ENCODE peak calls at places on chromosome 22, in four cellular contexts. K, W, Q and Z are unnamed samples.

GRCh38 chr22:48724899-48725298 is 1102.8 kb downstream of the BRD1 start:
- DNase-seq in Q (no peak), K (no peak), W (no peak), Z (no peak)

GRCh38 chr22:49155039-49155808 is 672.4 kb downstream of the BRD1 start:
- DNase-seq in K (no peak), W (no peak), Q (no peak), Z (no peak)

GRCh38 chr22:22377335-22377734 is 131.2 kb downstream of the ZNF280B start:
- DNase-seq in K (no peak), Q (no peak), W (peak; percentile 21), Z (no peak)

GRCh38 chr22:38040953-38041759 is 16.0 kb upstream of the PICK1 start:
- DNase-seq in W (no peak), K (peak; percentile 35), Q (no peak), Z (no peak)

GRCh38 chr22:32830473-32830872 is 29.0 kb downstream of the TIMP3 start:
- DNase-seq in K (no peak), Q (no peak), W (no peak), Z (peak; percentile 58)

GRCh38 chr22:16783930-16784354 is 41.3 kb downstream of the XKR3 start:
- DNase-seq in Q (no peak), K (no peak), W (peak; percentile 70), Z (no peak)

GRCh38 chr22:38272373-38273134 is at the start of gene TMEM184B:
- DNase-seq in K (peak; percentile 58), W (peak; percentile 91), Q (no peak), Z (peak; percentile 75)

GRCh38 chr22:33597274-33597985 is 322.8 kb downstream of the LARGE1 start:
- DNase-seq in K (no peak), Q (no peak), W (no peak), Z (no peak)

GRCh38 chr22:40605676-40606250 is 30.8 kb downstream of the MRTFA start:
- DNase-seq in Q (no peak), W (no peak), K (peak; percentile 42), Z (no peak)

GRCh38 chr22:18023509-18024275 is 669 bp downstream of the MICAL3 start:
- DNase-seq in Q (no peak), W (peak; percentile 42), K (peak; percentile 85), Z (peak; percentile 69)

GRCh38 chr22:37018815-37019308 is 385 bp downstream of the TST start:
- DNase-seq in K (peak; percentile 55), Q (no peak), W (no peak), Z (peak; percentile 44)

GRCh38 chr22:48886604-48887393 is 940.9 kb downstream of the BRD1 start:
- DNase-seq in K (no peak), Q (no peak), W (no peak), Z (no peak)

GRCh38 chr22:20764053-20764720 is 9.7 kb upstream of the SERPIND1 start:
- DNase-seq in K (no peak), Q (no peak), W (no peak), Z (no peak)

GRCh38 chr22:25351631-25352293 is 132.3 kb downstream of the CRYBB2 start:
- DNase-seq in W (no peak), K (no peak), Q (no peak), Z (no peak)

GRCh38 chr22:38135133-38135706 is 24.7 kb upstream of the BAIAP2L2 start:
- DNase-seq in Q (no peak), K (peak; percentile 90), W (no peak), Z (peak; percentile 54)

GRCh38 chr22:22798716-22799115 is 88.9 kb upstream of the IGLL5 start:
- DNase-seq in K (no peak), Q (no peak), W (no peak), Z (no peak)

GRCh38 chr22:27393371-27393770 is 408.2 kb downstream of the MN1 start:
- DNase-seq in K (no peak), W (no peak), Q (no peak), Z (no peak)

GRCh38 chr22:50129121-50129734 is 39.4 kb downstream of the MOV10L1 start:
- DNase-seq in Q (no peak), K (peak; percentile 68), W (no peak), Z (no peak)

GRCh38 chr22:21632237-21632895 is at the start of gene CCDC116:
- DNase-seq in Q (no peak), W (peak; percentile 100), K (no peak), Z (no peak)

GRCh38 chr22:22203048-22203971 is 41.3 kb upstream of the VPREB1 start:
- DNase-seq in K (no peak), Q (no peak), W (peak; percentile 48), Z (no peak)

GRCh38 chr22:46823248-46823647 is 60.8 kb downstream of the TBC1D22A start:
- DNase-seq in K (no peak), W (no peak), Q (no peak), Z (no peak)

GRCh38 chr22:46823654-46824053 is 61.2 kb downstream of the TBC1D22A start:
- DNase-seq in Q (no peak), W (no peak), K (no peak), Z (no peak)

GRCh38 chr22:46826438-46826837 is 64.0 kb downstream of the TBC1D22A start:
- DNase-seq in Q (no peak), W (no peak), K (no peak), Z (no peak)

GRCh38 chr22:46824348-46824909 is 62.0 kb downstream of the TBC1D22A start:
- DNase-seq in W (no peak), Q (no peak), K (no peak), Z (no peak)

GRCh38 chr22:46825145-46825544 is 62.7 kb downstream of the TBC1D22A start:
- DNase-seq in Q (no peak), K (no peak), W (no peak), Z (no peak)
- H3K4me3 ChIP-seq in Q (no peak overlapping the region), K (no peak overlapping the region), W (no peak overlapping the region), Z (no peak overlapping the region)

GRCh38 chr22:45319319-45319675 is 9.6 kb downstream of the FAM118A start:
- DNase-seq in W (no peak), Q (no peak), K (peak; percentile 77), Z (peak; percentile 29)
- TF ChIP-seq FOS in W (no peak), Q (no peak), K (no peak), Z (no peak)

GRCh38 chr22:45211435-45211834 is 29.3 kb downstream of the KIAA0930 start:
- DNase-seq in W (no peak), Q (no peak), K (no peak), Z (no peak)
- H3K4me3 ChIP-seq in W (no peak overlapping the region), Q (no peak overlapping the region), K (no peak overlapping the region), Z (no peak overlapping the region)

GRCh38 chr22:26362471-26362870 is 66.6 kb upstream of the ASPHD2 start:
- DNase-seq in Q (no peak), W (no peak), K (peak; percentile 6), Z (no peak)
- TF ChIP-seq FOS in Q (no peak), W (no peak), K (no peak), Z (no peak)

DNA sequence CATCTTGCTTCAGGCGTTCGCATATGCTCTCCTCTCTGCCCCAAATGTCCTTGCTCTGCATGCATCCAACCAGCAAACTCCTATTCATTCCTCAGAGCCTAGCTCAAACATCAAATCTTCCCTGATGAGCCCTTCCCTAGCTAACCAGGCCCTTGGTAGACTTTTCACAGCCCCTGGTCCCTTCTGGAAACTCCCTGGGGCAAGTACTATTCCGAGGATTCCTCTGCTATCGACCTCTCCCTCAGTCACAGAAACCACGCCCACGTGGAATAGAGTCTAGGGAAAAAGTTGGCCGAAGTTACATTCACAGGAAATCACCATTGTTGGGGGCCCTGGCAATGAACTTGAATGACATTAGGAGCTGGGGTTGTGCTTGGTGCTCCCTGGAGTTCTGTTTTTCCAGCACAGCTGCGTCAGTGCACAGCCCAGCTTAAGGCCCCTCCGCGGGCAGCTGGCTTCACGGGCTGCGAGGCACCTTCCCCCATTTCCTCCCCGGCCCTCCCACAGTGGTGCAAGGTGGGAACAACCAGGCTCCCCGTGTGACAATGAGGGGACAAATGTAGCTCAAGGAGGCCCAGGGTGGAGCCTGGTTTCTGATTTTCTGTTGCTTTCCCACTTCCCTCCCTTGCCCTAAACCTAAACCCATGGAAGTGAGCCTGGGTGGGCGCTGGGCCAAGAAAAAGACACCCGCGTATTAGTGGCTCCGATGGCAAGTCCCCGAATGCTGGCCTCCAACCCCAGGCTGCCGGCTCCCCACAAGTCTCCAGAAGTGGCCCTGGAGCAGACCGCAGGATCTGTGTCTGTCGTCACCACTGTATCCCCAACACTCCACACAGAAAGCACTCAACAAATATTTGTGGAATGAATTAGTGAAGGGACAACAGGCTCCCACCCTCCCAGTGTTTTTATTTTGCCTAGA is 4.3 kb upstream of the ATP5MGL start:
- DNase-seq in Q (no peak), W (no peak), K (no peak), Z (peak; percentile 75)
- H3K4me3 ChIP-seq in Q (peak overlapping the region; percentile 100), W (no peak overlapping the region), K (no peak overlapping the region), Z (no peak overlapping the region)

GRCh38 chr22:23893957-23894709 is at the start of gene MIF:
- DNase-seq in W (peak; percentile 94), K (peak; percentile 91), Q (peak; percentile 82), Z (peak; percentile 96)
- TF ChIP-seq FOS in W (no peak), K (no peak), Q (no peak), Z (no peak)

DNA sequence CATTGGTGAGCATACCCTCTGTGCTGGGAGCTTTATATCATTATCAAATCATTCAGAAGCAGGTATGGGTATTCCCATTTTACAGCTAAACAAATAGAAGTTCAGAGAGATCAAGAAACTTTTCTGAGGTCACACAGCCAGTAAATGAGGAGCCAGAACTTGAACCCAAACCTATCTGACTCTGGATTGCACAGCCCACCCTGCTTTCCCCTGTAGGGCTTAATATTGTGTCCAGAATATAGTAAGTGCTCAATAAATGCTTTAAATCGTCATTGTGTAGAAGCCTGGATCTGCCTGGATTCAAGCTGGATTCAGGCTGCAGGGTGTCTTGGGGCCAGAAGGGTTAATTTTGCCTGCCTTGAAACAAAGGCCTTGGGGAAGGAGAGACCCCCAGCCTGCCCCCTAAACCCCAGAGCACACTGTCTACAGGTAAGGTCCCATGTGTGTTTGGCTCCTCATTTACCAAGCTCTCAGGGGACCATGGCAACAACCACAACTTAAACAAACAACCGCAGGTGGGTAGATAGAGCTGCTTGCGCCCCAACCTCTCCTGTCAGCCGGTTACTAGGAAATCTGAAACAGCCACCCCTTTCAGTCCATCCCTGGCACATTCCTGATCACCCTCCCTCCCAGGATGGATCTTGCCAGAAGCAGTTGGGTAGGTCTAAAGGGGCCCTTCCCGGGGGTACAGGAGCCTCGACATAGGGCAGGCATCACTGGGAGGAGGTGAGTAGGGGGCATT is 3.0 kb upstream of the SEC14L3 start:
- DNase-seq in K (no peak), Q (no peak), W (no peak), Z (no peak)
- H3K4me3 ChIP-seq in K (no peak overlapping the region), Q (no peak overlapping the region), W (no peak overlapping the region), Z (no peak overlapping the region)

DNA sequence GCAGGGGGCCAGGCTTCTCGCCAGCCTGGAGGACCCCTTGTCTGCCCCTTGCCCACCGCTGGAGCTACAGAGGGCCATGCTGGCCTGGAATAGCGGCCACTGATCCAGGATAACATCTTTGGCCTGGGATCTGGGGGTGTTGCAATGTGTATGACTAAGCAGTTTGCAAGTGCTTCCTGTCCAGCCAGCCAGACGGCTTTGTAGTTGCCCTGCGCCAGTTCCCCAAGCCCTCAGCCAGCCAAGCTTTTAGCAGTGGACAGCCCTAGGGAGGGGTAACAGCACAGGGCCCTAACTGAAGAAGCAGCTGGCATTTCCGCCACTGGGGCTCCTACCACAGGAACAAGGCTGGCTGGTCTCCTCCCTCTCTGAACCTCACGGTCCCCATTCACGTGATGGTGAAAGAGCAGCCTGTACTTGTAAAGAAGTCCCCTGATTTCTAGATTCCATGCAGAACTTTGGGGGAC is 32.1 kb downstream of the UQCR10 start:
- DNase-seq in K (peak; percentile 94), W (peak; percentile 82), Q (no peak), Z (peak; percentile 88)
- TF ChIP-seq FOS in K (peak; percentile 71), W (no peak), Q (no peak), Z (no peak)